ENCODE peak calls at places on chromosome 18, in ten cellular contexts. O is GM23248; T is breast epithelium; G is lower lobe of right lung; W is left ventricle myocardium inferior; L is thoracic aorta; A is trophoblast cell; S is transverse colon; J is NT2/D1; D is CD8-positive, alpha-beta T cell. N is an unnamed sample. For H3K4me1, the result is how much of the 10 kb centered on the place peaks cover.

GRCh38 chr18:48571619-48572384 is 33.0 kb downstream of the CTIF start:
- DNase-seq in W (no peak), O (peak), D (no peak), G (no peak), A (no peak), S (no peak), L (no peak), T (no peak), J (no peak), N (no peak)

GRCh38 chr18:6923220-6923619 is 193.7 kb downstream of the ARHGAP28 start:
- DNase-seq in W (no peak), T (no peak), G (no peak), S (no peak), J (no peak), A (no peak), O (no peak), D (no peak), L (no peak), N (no peak)

GRCh38 chr18:69400976-69401474 is 337 bp downstream of the DOK6 start:
- DNase-seq in J (no peak), L (no peak), D (no peak), G (peak), W (peak), O (peak), A (no peak), T (peak), S (peak), N (no peak)

GRCh38 chr18:44896817-44897216 is 216.1 kb downstream of the SETBP1 start:
- DNase-seq in S (no peak), W (no peak), L (no peak), D (no peak), T (no peak), A (no peak), G (no peak), O (no peak), J (no peak), N (no peak)

GRCh38 chr18:7417742-7418141 is 149.4 kb upstream of the PTPRM start:
- DNase-seq in S (no peak), W (no peak), T (no peak), A (peak), J (no peak), L (no peak), G (no peak), D (no peak), O (peak), N (no peak)

GRCh38 chr18:50805732-50806131 is 14.1 kb downstream of the MRO start:
- DNase-seq in G (no peak), J (no peak), D (no peak), T (no peak), W (no peak), A (peak), O (peak), L (no peak), S (no peak), N (no peak)

GRCh38 chr18:28114472-28114871 is 62.5 kb downstream of the CDH2 start:
- DNase-seq in D (no peak), S (no peak), L (no peak), G (no peak), O (peak), J (no peak), W (no peak), A (no peak), T (no peak), N (no peak)

GRCh38 chr18:56238576-56238975 is 399.8 kb downstream of the TXNL1 start:
- DNase-seq in J (no peak), A (no peak), G (no peak), T (no peak), S (no peak), D (no peak), O (peak), L (no peak), W (no peak), N (no peak)

GRCh38 chr18:59202258-59202820 is 17.6 kb upstream of the GRP start:
- DNase-seq in T (no peak), G (no peak), J (no peak), S (no peak), D (no peak), A (no peak), L (no peak), O (peak), W (no peak), N (no peak)

GRCh38 chr18:74367905-74368304 is 52.3 kb downstream of the C18orf63 start:
- DNase-seq in O (no peak), J (no peak), D (no peak), G (no peak), W (peak), T (no peak), A (no peak), S (no peak), L (no peak), N (no peak)

DNA sequence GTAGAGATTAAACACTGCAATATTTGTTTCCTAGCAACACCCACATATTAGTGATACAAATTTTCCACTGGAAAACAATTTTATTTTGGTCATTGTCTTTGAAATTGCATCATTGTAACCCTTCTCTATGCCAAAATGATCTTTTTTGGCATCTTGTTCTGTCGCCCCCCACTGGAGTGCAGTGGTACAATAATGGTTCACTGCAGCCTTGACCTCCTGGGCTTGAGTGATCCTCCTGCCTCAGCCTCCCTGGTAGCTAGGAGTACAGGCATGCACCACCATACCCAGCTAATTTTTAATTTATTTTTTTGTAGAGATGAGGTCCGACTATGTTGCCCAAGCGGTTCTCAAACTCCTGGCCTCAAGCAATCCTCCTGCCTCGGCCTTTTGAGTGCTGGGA is 117.4 kb downstream of the PIK3C3 start:
- DNase-seq in A (no peak), O (peak), J (no peak), L (no peak), W (no peak), S (no peak), T (no peak), D (no peak), G (no peak), N (no peak)
- H3K4me1 ChIP-seq in A (under half), O (under half), J (under half), L (under half), W (under half), S (under half), T (under half), D (under half), G (under half), N (under half)

GRCh38 chr18:13262839-13263691 is 44.5 kb downstream of the LDLRAD4 start:
- DNase-seq in G (no peak), W (no peak), A (no peak), T (no peak), O (no peak), S (no peak), D (no peak), J (no peak), L (no peak), N (no peak)
- H3K4me1 ChIP-seq in G (under half), W (half or more), A (under half), T (under half), O (under half), S (under half), D (under half), J (under half), L (half or more), N (under half)

GRCh38 chr18:63311481-63312409 is 7.8 kb downstream of the BCL2 start:
- DNase-seq in J (no peak), W (no peak), O (no peak), A (no peak), L (no peak), T (no peak), S (no peak), G (no peak), D (no peak), N (no peak)
- H3K4me1 ChIP-seq in J (under half), W (under half), O (under half), A (under half), L (under half), T (under half), S (under half), G (under half), D (half or more), N (under half)

GRCh38 chr18:46721331-46721730 is 35.5 kb downstream of the ST8SIA5 start:
- DNase-seq in S (no peak), L (no peak), J (no peak), G (no peak), D (no peak), T (no peak), O (no peak), A (no peak), W (no peak), N (no peak)
- H3K4me1 ChIP-seq in S (under half), L (under half), J (under half), G (under half), D (under half), T (under half), O (under half), A (under half), W (under half), N (under half)

N was measured in HAP-1.